ENCODE peak calls at places on chromosome 9, in nine cellular contexts. One of them, this sample, is unnamed.
A peak's percentile ranks its signal among the peaks of the same experiment; 100 is the strongest.

GRCh38 chr9:12715268-12715667 is 22.1 kb downstream of the TYRP1 start:
- DNase-seq in spleen: no peak
- DNase-seq in GM23338: no peak
- DNase-seq in HCT116: no peak
- DNase-seq in HepG2: no peak
- DNase-seq in suprapubic skin: no peak
- DNase-seq in SK-N-SH: no peak
- DNase-seq in upper lobe of left lung: no peak
- DNase-seq in breast epithelium: no peak
- DNase-seq in this sample: no peak

GRCh38 chr9:101162231-101162630 is 133.7 kb downstream of the PLPPR1 start:
- DNase-seq in breast epithelium: no peak
- DNase-seq in SK-N-SH: no peak
- DNase-seq in spleen: no peak
- DNase-seq in suprapubic skin: no peak
- DNase-seq in GM23338: no peak
- DNase-seq in HCT116: no peak
- DNase-seq in upper lobe of left lung: no peak
- DNase-seq in HepG2: peak; percentile 65
- DNase-seq in this sample: no peak

GRCh38 chr9:116280529-116280928 is 126.9 kb downstream of the PAPPA start:
- DNase-seq in spleen: no peak
- DNase-seq in HCT116: no peak
- DNase-seq in suprapubic skin: no peak
- DNase-seq in GM23338: no peak
- DNase-seq in breast epithelium: no peak
- DNase-seq in HepG2: no peak
- DNase-seq in SK-N-SH: no peak
- DNase-seq in upper lobe of left lung: no peak
- DNase-seq in this sample: no peak

GRCh38 chr9:107064378-107064777 is 201.4 kb downstream of the ZNF462 start:
- DNase-seq in HepG2: no peak
- DNase-seq in spleen: no peak
- DNase-seq in SK-N-SH: no peak
- DNase-seq in suprapubic skin: no peak
- DNase-seq in upper lobe of left lung: no peak
- DNase-seq in HCT116: no peak
- DNase-seq in breast epithelium: no peak
- DNase-seq in GM23338: no peak
- DNase-seq in this sample: no peak

GRCh38 chr9:18928711-18929110 is 104.3 kb downstream of the SAXO1 start:
- DNase-seq in suprapubic skin: no peak
- DNase-seq in upper lobe of left lung: no peak
- DNase-seq in spleen: no peak
- DNase-seq in SK-N-SH: no peak
- DNase-seq in HCT116: no peak
- DNase-seq in HepG2: no peak
- DNase-seq in GM23338: no peak
- DNase-seq in breast epithelium: no peak
- DNase-seq in this sample: no peak

GRCh38 chr9:1298027-1298426 is 247.9 kb downstream of the DMRT2 start:
- DNase-seq in SK-N-SH: no peak
- DNase-seq in HepG2: no peak
- DNase-seq in breast epithelium: no peak
- DNase-seq in GM23338: no peak
- DNase-seq in suprapubic skin: no peak
- DNase-seq in spleen: no peak
- DNase-seq in upper lobe of left lung: no peak
- DNase-seq in HCT116: no peak
- DNase-seq in this sample: no peak

GRCh38 chr9:36086442-36086841 is 49.7 kb downstream of the RECK start:
- DNase-seq in upper lobe of left lung: no peak
- DNase-seq in suprapubic skin: no peak
- DNase-seq in breast epithelium: no peak
- DNase-seq in spleen: no peak
- DNase-seq in SK-N-SH: no peak
- DNase-seq in GM23338: no peak
- DNase-seq in HCT116: no peak
- DNase-seq in HepG2: no peak
- DNase-seq in this sample: no peak

GRCh38 chr9:13661014-13661413 is 381.5 kb upstream of the MPDZ start:
- DNase-seq in GM23338: no peak
- DNase-seq in SK-N-SH: no peak
- DNase-seq in HCT116: no peak
- DNase-seq in breast epithelium: no peak
- DNase-seq in HepG2: no peak
- DNase-seq in spleen: no peak
- DNase-seq in upper lobe of left lung: no peak
- DNase-seq in suprapubic skin: no peak
- DNase-seq in this sample: no peak

GRCh38 chr9:83505282-83505681 is 32.9 kb downstream of the FRMD3 start:
- DNase-seq in HCT116: no peak
- DNase-seq in spleen: no peak
- DNase-seq in upper lobe of left lung: no peak
- DNase-seq in breast epithelium: no peak
- DNase-seq in GM23338: no peak
- DNase-seq in HepG2: peak; percentile 20
- DNase-seq in suprapubic skin: no peak
- DNase-seq in SK-N-SH: no peak
- DNase-seq in this sample: no peak

GRCh38 chr9:129040113-129040643 is 3.8 kb downstream of the MIGA2 start:
- DNase-seq in HepG2: no peak
- DNase-seq in spleen: no peak
- DNase-seq in HCT116: no peak
- DNase-seq in suprapubic skin: no peak
- DNase-seq in GM23338: no peak
- DNase-seq in SK-N-SH: peak; percentile 7
- DNase-seq in breast epithelium: no peak
- DNase-seq in upper lobe of left lung: no peak
- DNase-seq in this sample: no peak

GRCh38 chr9:93451762-93452709 is 551 bp downstream of the FAM120A start:
- DNase-seq in spleen: peak; percentile 93
- DNase-seq in HCT116: no peak
- DNase-seq in HepG2: peak; percentile 16
- DNase-seq in upper lobe of left lung: peak; percentile 55
- DNase-seq in GM23338: peak; percentile 51
- DNase-seq in breast epithelium: no peak
- DNase-seq in suprapubic skin: peak; percentile 77
- DNase-seq in SK-N-SH: peak; percentile 69
- DNase-seq in this sample: peak; percentile 78

GRCh38 chr9:2362170-2362569 is 259.4 kb upstream of the VLDLR start:
- DNase-seq in spleen: no peak
- DNase-seq in HepG2: no peak
- DNase-seq in GM23338: no peak
- DNase-seq in HCT116: no peak
- DNase-seq in breast epithelium: no peak
- DNase-seq in suprapubic skin: no peak
- DNase-seq in SK-N-SH: no peak
- DNase-seq in upper lobe of left lung: no peak
- DNase-seq in this sample: no peak

GRCh38 chr9:128636024-128636390 is 20.6 kb downstream of the DYNC2I2 start:
- DNase-seq in suprapubic skin: no peak
- DNase-seq in GM23338: peak; percentile 80
- DNase-seq in breast epithelium: peak; percentile 67
- DNase-seq in upper lobe of left lung: peak; percentile 86
- DNase-seq in spleen: no peak
- DNase-seq in HCT116: no peak
- DNase-seq in SK-N-SH: peak; percentile 43
- DNase-seq in HepG2: peak; percentile 81
- DNase-seq in this sample: no peak

GRCh38 chr9:116928884-116929283 is 241.8 kb downstream of the TRIM32 start:
- DNase-seq in suprapubic skin: no peak
- DNase-seq in breast epithelium: no peak
- DNase-seq in GM23338: peak; percentile 91
- DNase-seq in HCT116: no peak
- DNase-seq in upper lobe of left lung: no peak
- DNase-seq in spleen: no peak
- DNase-seq in HepG2: no peak
- DNase-seq in SK-N-SH: no peak
- DNase-seq in this sample: no peak

GRCh38 chr9:109258619-109259321 is 62.1 kb downstream of the EPB41L4B start:
- DNase-seq in SK-N-SH: peak; percentile 44
- DNase-seq in HCT116: no peak
- DNase-seq in spleen: no peak
- DNase-seq in HepG2: no peak
- DNase-seq in GM23338: peak; percentile 73
- DNase-seq in breast epithelium: no peak
- DNase-seq in upper lobe of left lung: no peak
- DNase-seq in suprapubic skin: no peak
- DNase-seq in this sample: no peak

GRCh38 chr9:83140061-83140460 is 77.1 kb upstream of the RASEF start:
- DNase-seq in HCT116: no peak
- DNase-seq in SK-N-SH: no peak
- DNase-seq in upper lobe of left lung: no peak
- DNase-seq in suprapubic skin: no peak
- DNase-seq in HepG2: no peak
- DNase-seq in GM23338: no peak
- DNase-seq in spleen: no peak
- DNase-seq in breast epithelium: no peak
- DNase-seq in this sample: no peak

GRCh38 chr9:16154570-16155078 is 601.8 kb downstream of the CCDC171 start:
- DNase-seq in spleen: no peak
- DNase-seq in breast epithelium: no peak
- DNase-seq in upper lobe of left lung: no peak
- DNase-seq in HCT116: no peak
- DNase-seq in HepG2: no peak
- DNase-seq in suprapubic skin: no peak
- DNase-seq in GM23338: peak; percentile 91
- DNase-seq in SK-N-SH: no peak
- DNase-seq in this sample: no peak

GRCh38 chr9:38171926-38172325 is 102.9 kb upstream of the SHB start:
- DNase-seq in SK-N-SH: no peak
- DNase-seq in suprapubic skin: no peak
- DNase-seq in breast epithelium: no peak
- DNase-seq in spleen: no peak
- DNase-seq in HCT116: no peak
- DNase-seq in HepG2: no peak
- DNase-seq in upper lobe of left lung: no peak
- DNase-seq in GM23338: no peak
- DNase-seq in this sample: no peak

GRCh38 chr9:96057155-96057554 is 181.7 kb downstream of the ERCC6L2 start:
- DNase-seq in upper lobe of left lung: no peak
- DNase-seq in spleen: no peak
- DNase-seq in HCT116: no peak
- DNase-seq in HepG2: no peak
- DNase-seq in GM23338: no peak
- DNase-seq in SK-N-SH: no peak
- DNase-seq in suprapubic skin: no peak
- DNase-seq in breast epithelium: no peak
- DNase-seq in this sample: no peak

GRCh38 chr9:136473354-136473721 is 9.5 kb downstream of the SEC16A start:
- DNase-seq in upper lobe of left lung: no peak
- DNase-seq in GM23338: no peak
- DNase-seq in spleen: no peak
- DNase-seq in HepG2: no peak
- DNase-seq in breast epithelium: no peak
- DNase-seq in SK-N-SH: no peak
- DNase-seq in suprapubic skin: no peak
- DNase-seq in HCT116: no peak
- DNase-seq in this sample: no peak
- H3K36me3 ChIP-seq in upper lobe of left lung: peaks cover 96% of the 10 kb centered on the region
- H3K36me3 ChIP-seq in GM23338: peaks cover 28% of the 10 kb centered on the region
- H3K36me3 ChIP-seq in spleen: peaks cover 3% of the 10 kb centered on the region
- H3K36me3 ChIP-seq in HepG2: peaks cover 46% of the 10 kb centered on the region
- H3K36me3 ChIP-seq in breast epithelium: peaks cover 5% of the 10 kb centered on the region
- H3K36me3 ChIP-seq in SK-N-SH: peaks cover 51% of the 10 kb centered on the region
- H3K36me3 ChIP-seq in suprapubic skin: peaks cover 96% of the 10 kb centered on the region
- H3K36me3 ChIP-seq in HCT116: peaks cover 53% of the 10 kb centered on the region
- H3K36me3 ChIP-seq in this sample: peaks cover 63% of the 10 kb centered on the region

DNA sequence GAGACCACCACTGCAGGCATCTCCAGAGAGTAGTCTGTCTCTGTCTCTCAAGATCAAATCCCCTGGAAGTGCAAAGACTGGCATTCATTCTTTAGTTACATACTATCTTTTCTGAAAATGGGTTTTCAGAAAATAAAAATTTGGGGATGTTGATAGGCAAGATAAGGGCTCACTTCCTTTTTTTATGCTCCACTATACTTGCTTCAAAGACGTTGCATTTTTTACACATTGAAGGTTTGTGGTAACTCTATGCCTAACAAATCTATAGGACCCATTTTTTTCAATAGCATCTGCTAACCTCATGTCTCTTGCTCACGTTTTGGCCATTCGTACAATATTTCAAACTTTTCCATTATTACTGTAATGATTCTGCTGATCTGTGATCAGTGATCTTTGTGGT is 37.0 kb downstream of the DMAC1 start:
- DNase-seq in HCT116: no peak
- DNase-seq in breast epithelium: no peak
- DNase-seq in SK-N-SH: no peak
- DNase-seq in suprapubic skin: no peak
- DNase-seq in spleen: no peak
- DNase-seq in HepG2: no peak
- DNase-seq in upper lobe of left lung: no peak
- DNase-seq in GM23338: no peak
- DNase-seq in this sample: no peak
- H3K27ac ChIP-seq in HCT116: no peak overlapping the region
- H3K27ac ChIP-seq in breast epithelium: no peak overlapping the region
- H3K27ac ChIP-seq in SK-N-SH: no peak overlapping the region
- H3K27ac ChIP-seq in suprapubic skin: no peak overlapping the region
- H3K27ac ChIP-seq in spleen: no peak overlapping the region
- H3K27ac ChIP-seq in HepG2: no peak overlapping the region
- H3K27ac ChIP-seq in upper lobe of left lung: no peak overlapping the region
- H3K27ac ChIP-seq in GM23338: no peak overlapping the region
- H3K27ac ChIP-seq in this sample: no peak overlapping the region

GRCh38 chr9:132849168-132849831 is 28.8 kb downstream of the AK8 start:
- DNase-seq in SK-N-SH: peak; percentile 81
- DNase-seq in GM23338: no peak
- DNase-seq in suprapubic skin: no peak
- DNase-seq in HepG2: no peak
- DNase-seq in breast epithelium: no peak
- DNase-seq in spleen: no peak
- DNase-seq in HCT116: no peak
- DNase-seq in upper lobe of left lung: no peak
- DNase-seq in this sample: peak; percentile 93
- TF ChIP-seq POLR2AphosphoS5 in SK-N-SH: no peak
- TF ChIP-seq POLR2AphosphoS5 in GM23338: no peak
- TF ChIP-seq POLR2AphosphoS5 in suprapubic skin: no peak
- TF ChIP-seq POLR2AphosphoS5 in HepG2: no peak
- TF ChIP-seq POLR2AphosphoS5 in breast epithelium: no peak
- TF ChIP-seq POLR2AphosphoS5 in spleen: no peak
- TF ChIP-seq POLR2AphosphoS5 in HCT116: no peak
- TF ChIP-seq POLR2AphosphoS5 in upper lobe of left lung: no peak
- TF ChIP-seq POLR2AphosphoS5 in this sample: peak; percentile 93

GRCh38 chr9:97605246-97605645 is 27.9 kb downstream of the TSTD2 start:
- DNase-seq in HCT116: no peak
- DNase-seq in GM23338: no peak
- DNase-seq in breast epithelium: no peak
- DNase-seq in upper lobe of left lung: no peak
- DNase-seq in SK-N-SH: no peak
- DNase-seq in HepG2: no peak
- DNase-seq in suprapubic skin: no peak
- DNase-seq in spleen: no peak
- DNase-seq in this sample: no peak
- H3K36me3 ChIP-seq in HCT116: peaks cover 23% of the 10 kb centered on the region
- H3K36me3 ChIP-seq in GM23338: peaks cover 7% of the 10 kb centered on the region
- H3K36me3 ChIP-seq in breast epithelium: peaks cover 11% of the 10 kb centered on the region
- H3K36me3 ChIP-seq in upper lobe of left lung: peaks cover 87% of the 10 kb centered on the region
- H3K36me3 ChIP-seq in SK-N-SH: peaks cover 19% of the 10 kb centered on the region
- H3K36me3 ChIP-seq in HepG2: peaks cover 26% of the 10 kb centered on the region
- H3K36me3 ChIP-seq in suprapubic skin: peaks cover 78% of the 10 kb centered on the region
- H3K36me3 ChIP-seq in spleen: peaks cover 5% of the 10 kb centered on the region
- H3K36me3 ChIP-seq in this sample: peaks cover 44% of the 10 kb centered on the region

GRCh38 chr9:127534250-127534649 is 77.8 kb upstream of the STXBP1 start:
- DNase-seq in breast epithelium: no peak
- DNase-seq in spleen: no peak
- DNase-seq in HCT116: no peak
- DNase-seq in SK-N-SH: no peak
- DNase-seq in suprapubic skin: no peak
- DNase-seq in HepG2: no peak
- DNase-seq in GM23338: no peak
- DNase-seq in upper lobe of left lung: no peak
- DNase-seq in this sample: no peak
- H3K27ac ChIP-seq in breast epithelium: peak overlapping the region; percentile 73
- H3K27ac ChIP-seq in spleen: no peak overlapping the region
- H3K27ac ChIP-seq in HCT116: no peak overlapping the region
- H3K27ac ChIP-seq in SK-N-SH: peak overlapping the region; percentile 27
- H3K27ac ChIP-seq in suprapubic skin: no peak overlapping the region
- H3K27ac ChIP-seq in HepG2: no peak overlapping the region
- H3K27ac ChIP-seq in GM23338: no peak overlapping the region
- H3K27ac ChIP-seq in upper lobe of left lung: peak overlapping the region; percentile 85
- H3K27ac ChIP-seq in this sample: peak overlapping the region; percentile 92

This sample was measured in sigmoid colon.